ENCODE peak calls at places on chromosomes 3 and 15, in nine cellular contexts. V is OCI-LY7, E is mesenchymal stem cell, D is heart right ventricle, M is dorsolateral prefrontal cortex, I is left ventricle myocardium inferior, L is epithelial cell of prostate, W is fibroblast of lung, F is brain microvascular endothelial cell. G is an unnamed sample.

GRCh38 chr3:180278583-180279188 is 241.9 kb upstream of the PEX5L start:
- DNase-seq in V (peak), E (no peak), D (no peak), M (no peak), I (no peak), L (no peak), W (no peak), F (no peak), G (no peak)

GRCh38 chr3:12817341-12817705 is 20.8 kb downstream of the CAND2 start:
- DNase-seq in V (no peak), E (no peak), D (peak), M (no peak), I (peak), L (no peak), W (no peak), F (no peak), G (no peak)

GRCh38 chr3:72152551-72153476 is 367.9 kb upstream of the PROK2 start:
- DNase-seq in V (no peak), E (peak), D (peak), M (peak), I (peak), L (no peak), W (peak), F (peak), G (no peak)

GRCh38 chr3:36707623-36708409 is 56.5 kb downstream of the DCLK3 start:
- DNase-seq in V (peak), E (peak), D (no peak), M (no peak), I (no peak), L (peak), W (peak), F (peak), G (no peak)

GRCh38 chr3:157127831-157128767 is 31.8 kb downstream of the CCNL1 start:
- DNase-seq in V (no peak), E (peak), D (peak), M (no peak), I (no peak), L (peak), W (peak), F (peak), G (peak)

GRCh38 chr3:124887177-124887995 is at the start of gene ITGB5:
- DNase-seq in V (no peak), E (peak), D (peak), M (peak), I (peak), L (no peak), W (peak), F (peak), G (no peak)

GRCh38 chr3:77553240-77553639 is 513.3 kb downstream of the ROBO2 start:
- DNase-seq in V (no peak), E (no peak), D (no peak), M (no peak), I (no peak), L (no peak), W (no peak), F (no peak), G (no peak)

GRCh38 chr15:58476525-58477162 is 44.9 kb downstream of the LIPC start:
- DNase-seq in V (no peak), E (no peak), D (no peak), M (no peak), I (no peak), L (no peak), W (no peak), F (no peak), G (no peak)

GRCh38 chr15:21261396-21261964 is 178.8 kb downstream of the POTEB3 start:
- DNase-seq in V (no peak), E (no peak), D (peak), M (peak), I (peak), L (no peak), W (no peak), F (no peak), G (no peak)

GRCh38 chr15:65071381-65071811 is 3.6 kb upstream of the RASL12 start:
- DNase-seq in V (no peak), E (no peak), D (peak), M (no peak), I (peak), L (no peak), W (no peak), F (no peak), G (no peak)

GRCh38 chr15:100681335-100681746 is 79.0 kb downstream of the ASB7 start:
- DNase-seq in V (no peak), E (no peak), D (no peak), M (no peak), I (no peak), L (no peak), W (no peak), F (no peak), G (no peak)

GRCh38 chr15:67082007-67082536 is 16.7 kb downstream of the SMAD3 start:
- DNase-seq in V (peak), E (no peak), D (no peak), M (no peak), I (no peak), L (no peak), W (no peak), F (no peak), G (peak)

GRCh38 chr15:27234593-27234992 is 263.6 kb downstream of the GABRG3 start:
- DNase-seq in V (no peak), E (no peak), D (no peak), M (no peak), I (no peak), L (no peak), W (peak), F (no peak), G (no peak)

GRCh38 chr3:140953028-140953960 is 11.7 kb downstream of the SLC25A36 start:
- DNase-seq in V (no peak), E (peak), D (no peak), M (no peak), I (no peak), L (no peak), W (peak), F (no peak), G (no peak)

GRCh38 chr3:13879102-13879945 is 547 bp downstream of the WNT7A start:
- DNase-seq in V (no peak), E (no peak), D (no peak), M (no peak), I (no peak), L (no peak), W (no peak), F (no peak), G (peak)

GRCh38 chr3:72185549-72186484 is 400.9 kb upstream of the PROK2 start:
- DNase-seq in V (peak), E (peak), D (no peak), M (no peak), I (no peak), L (peak), W (peak), F (peak), G (no peak)

GRCh38 chr3:18443670-18444596 is 18.8 kb upstream of the SATB1 start:
- DNase-seq in V (no peak), E (no peak), D (peak), M (peak), I (peak), L (no peak), W (no peak), F (no peak), G (peak)

GRCh38 chr15:98442379-98442833 is 205.9 kb upstream of the IGF1R start:
- DNase-seq in V (peak), E (peak), D (no peak), M (no peak), I (no peak), L (peak), W (peak), F (peak), G (peak)

DNA sequence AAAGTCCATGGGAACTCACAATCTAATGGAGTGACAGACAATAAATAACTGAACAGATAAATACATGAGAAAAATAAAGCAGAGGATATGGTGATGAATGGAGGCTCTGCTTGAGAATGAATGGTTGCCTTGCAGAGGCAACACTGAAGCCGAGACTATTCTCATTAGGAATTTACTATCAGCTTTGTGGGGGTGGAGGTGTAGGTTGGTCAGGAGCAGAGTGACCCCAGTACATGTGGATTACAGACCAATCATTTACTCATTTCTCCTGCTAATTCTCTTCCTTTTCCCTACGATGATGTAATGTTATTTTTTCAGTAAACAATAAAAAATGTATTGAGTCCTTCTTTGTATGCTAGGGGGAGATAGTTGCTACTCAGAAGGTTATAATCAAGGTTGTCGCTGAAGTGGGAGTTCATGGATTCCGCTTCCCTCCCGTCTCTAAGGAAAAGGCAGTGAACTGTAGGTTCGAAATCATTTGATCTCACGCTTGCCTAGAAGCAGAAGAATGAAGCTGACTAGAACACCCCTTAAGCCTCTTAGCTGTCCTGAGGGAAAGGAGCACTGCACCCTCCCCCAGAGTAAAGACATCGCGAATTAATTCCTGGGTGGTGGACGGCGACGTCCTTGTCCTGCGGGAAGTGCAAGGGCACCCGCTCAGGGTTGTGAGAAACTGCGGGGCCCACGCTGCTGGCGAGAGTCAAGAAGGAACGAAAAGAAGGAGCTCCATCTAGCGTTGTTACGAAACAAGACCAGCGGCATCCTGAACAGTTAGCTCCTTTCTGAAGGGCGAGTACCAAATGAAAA is 213.1 kb upstream of the PFN2 start:
- DNase-seq in V (peak), E (peak), D (peak), M (peak), I (peak), L (no peak), W (peak), F (peak), G (peak)
- H3K27ac ChIP-seq in V (no peak), E (peak), D (peak), M (no peak), I (peak), L (peak), W (peak), F (peak), G (no peak)

GRCh38 chr15:46685681-46686080 is 1031.6 kb upstream of the SEMA6D start:
- DNase-seq in V (no peak), E (no peak), D (no peak), M (no peak), I (no peak), L (no peak), W (no peak), F (no peak), G (no peak)

GRCh38 chr15:46681901-46682300 is 1035.4 kb upstream of the SEMA6D start:
- DNase-seq in V (no peak), E (no peak), D (no peak), M (no peak), I (no peak), L (no peak), W (no peak), F (no peak), G (no peak)

GRCh38 chr15:46685096-46685495 is 1032.2 kb upstream of the SEMA6D start:
- DNase-seq in V (no peak), E (no peak), D (no peak), M (no peak), I (no peak), L (no peak), W (no peak), F (no peak), G (no peak)

GRCh38 chr15:46677491-46677890 is 1039.8 kb upstream of the SEMA6D start:
- DNase-seq in V (no peak), E (no peak), D (no peak), M (no peak), I (no peak), L (no peak), W (no peak), F (no peak), G (no peak)

DNA sequence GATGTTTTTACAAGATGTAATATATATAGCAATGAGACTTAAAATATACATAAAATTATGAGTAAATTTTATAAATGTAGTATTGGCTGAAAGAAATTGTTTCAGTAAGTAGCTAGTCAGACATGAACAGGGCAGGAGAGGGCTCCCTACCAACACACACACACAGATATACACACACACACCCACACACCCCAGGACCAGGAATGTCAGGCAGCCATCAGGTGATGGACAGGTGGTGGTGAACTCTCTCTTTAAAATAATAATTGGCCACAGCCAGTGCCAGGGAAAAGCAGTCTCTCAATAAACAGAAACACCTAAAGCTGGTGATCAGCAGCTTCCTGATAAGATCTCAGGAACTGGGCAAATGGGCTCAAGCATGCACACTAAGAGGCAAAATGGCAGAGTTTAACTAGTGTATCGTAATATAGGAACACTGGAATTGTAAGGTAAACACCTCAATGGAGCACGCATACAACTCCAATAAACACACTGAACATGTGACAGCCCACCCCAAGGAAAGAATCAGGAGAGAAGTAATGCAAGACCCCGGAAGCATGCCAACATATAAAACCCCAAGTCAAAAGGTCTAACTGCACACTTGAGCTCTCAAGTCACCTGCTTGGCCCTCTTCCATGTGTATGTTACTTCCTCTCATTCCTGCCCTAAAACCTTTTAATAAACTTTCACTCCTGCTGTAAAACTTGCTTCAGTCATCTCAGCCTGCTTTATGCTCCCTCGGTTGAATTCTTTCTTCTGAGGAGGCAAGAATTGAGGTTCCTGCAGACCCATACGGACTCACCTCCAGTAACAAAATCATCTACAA is 1034.1 kb upstream of the SEMA6D start:
- DNase-seq in V (no peak), E (no peak), D (no peak), M (no peak), I (no peak), L (no peak), W (no peak), F (no peak), G (no peak)
- H3K27ac ChIP-seq in V (no peak), E (no peak), D (no peak), M (no peak), I (no peak), L (no peak), W (no peak), F (no peak), G (no peak)

DNA sequence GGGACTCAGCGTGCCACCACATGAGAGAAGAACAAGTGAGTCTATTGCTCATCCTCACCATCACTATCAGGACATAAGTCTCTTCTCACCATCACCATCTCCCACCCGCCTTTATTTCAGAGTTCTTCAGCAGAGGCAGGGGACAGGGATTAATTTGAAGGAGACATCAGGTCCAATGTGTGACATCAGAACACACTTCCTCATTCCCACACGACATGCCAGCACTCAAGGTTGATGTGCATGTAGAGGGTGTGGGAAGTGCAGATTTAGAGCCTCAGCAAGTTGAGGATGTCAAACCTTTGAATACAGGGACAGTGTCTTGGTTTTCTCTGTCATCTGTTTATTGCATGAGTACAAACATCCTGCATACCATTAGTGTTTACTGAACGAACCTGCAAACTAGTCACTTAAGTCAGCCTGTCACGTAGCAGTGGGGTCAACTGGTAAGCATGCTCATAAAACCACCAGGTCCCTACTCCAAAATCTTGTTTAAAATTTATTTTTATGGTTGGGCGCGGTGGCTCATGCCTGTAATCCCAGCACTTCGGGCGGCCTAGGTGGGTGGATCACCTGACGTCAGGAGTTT is 104.4 kb downstream of the MYLK start:
- DNase-seq in V (no peak), E (peak), D (no peak), M (no peak), I (no peak), L (no peak), W (no peak), F (no peak), G (no peak)
- H3K27ac ChIP-seq in V (no peak), E (no peak), D (no peak), M (no peak), I (no peak), L (no peak), W (no peak), F (no peak), G (no peak)

GRCh38 chr15:61623746-61624145 is 394.6 kb upstream of the RORA start:
- DNase-seq in V (no peak), E (no peak), D (no peak), M (no peak), I (no peak), L (no peak), W (no peak), F (no peak), G (no peak)
- H3K27ac ChIP-seq in V (no peak), E (no peak), D (no peak), M (no peak), I (no peak), L (no peak), W (no peak), F (no peak), G (no peak)

GRCh38 chr3:47280519-47280918 is 2.1 kb downstream of the KIF9 start:
- DNase-seq in V (no peak), E (no peak), D (no peak), M (no peak), I (no peak), L (no peak), W (no peak), F (no peak), G (no peak)
- H3K27ac ChIP-seq in V (no peak), E (no peak), D (no peak), M (no peak), I (no peak), L (no peak), W (no peak), F (no peak), G (no peak)

DNA sequence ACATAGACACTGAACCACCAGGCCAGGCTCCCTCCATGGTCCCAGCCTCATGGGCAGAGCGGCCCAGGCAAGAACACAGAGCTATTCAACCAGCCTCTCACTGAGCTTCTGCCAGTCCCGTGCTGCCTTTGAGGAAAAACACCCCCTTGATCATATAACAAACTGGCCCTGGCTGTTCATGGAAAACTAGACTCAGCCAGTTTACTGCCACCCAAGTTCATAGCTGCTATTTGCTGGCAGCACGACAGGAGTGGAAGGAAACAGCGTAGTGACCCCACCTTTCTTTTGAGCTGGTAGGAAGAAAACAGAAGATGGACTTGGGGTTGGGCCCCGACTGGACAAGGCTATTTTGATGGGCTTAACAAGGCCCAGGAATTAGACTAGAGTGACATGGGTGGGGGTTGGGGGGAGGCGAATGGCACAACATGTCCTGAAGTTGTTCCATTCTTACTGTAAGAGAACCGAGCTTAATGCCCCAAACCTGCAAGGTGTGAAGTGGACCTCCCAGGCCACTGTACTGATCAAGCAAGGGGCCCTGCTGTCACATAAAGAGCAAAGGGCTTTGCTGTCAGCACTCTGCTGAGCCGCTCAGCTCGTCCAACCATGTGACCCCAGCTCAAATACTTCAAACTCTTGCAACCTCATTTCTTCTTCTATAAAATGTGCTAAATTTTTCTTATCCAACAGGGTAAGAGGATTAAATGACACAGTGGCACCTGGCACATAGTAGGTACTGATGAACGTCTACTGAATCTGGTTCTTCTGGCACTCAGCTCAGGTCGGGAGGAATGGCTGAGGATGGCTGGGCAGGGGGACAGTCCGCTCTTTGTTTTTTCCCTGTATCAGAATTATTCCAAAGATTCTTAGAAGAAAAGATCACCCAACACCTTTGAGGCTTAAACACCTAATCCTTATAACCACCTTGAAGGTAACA is 1.5 kb downstream of the FBXL22 start:
- DNase-seq in V (no peak), E (peak), D (no peak), M (no peak), I (no peak), L (no peak), W (peak), F (no peak), G (no peak)
- H3K27ac ChIP-seq in V (no peak), E (no peak), D (peak), M (peak), I (peak), L (peak), W (no peak), F (no peak), G (no peak)

GRCh38 chr3:143442761-143443477 is 323.3 kb downstream of the CHST2 start:
- DNase-seq in V (no peak), E (peak), D (no peak), M (no peak), I (no peak), L (no peak), W (no peak), F (no peak), G (no peak)
- H3K27ac ChIP-seq in V (no peak), E (no peak), D (peak), M (no peak), I (peak), L (peak), W (peak), F (peak), G (no peak)

G was measured in CD4-positive, alpha-beta T cell.